ENCODE peak calls at places on chromosomes 1 and 21, in six cellular contexts. One of them, this sample, is unnamed.

GRCh38 chr21:46667735-46668380 is 32.4 kb downstream of the PRMT2 start:
- DNase-seq in NCI-H510A: peak
- DNase-seq in NCI-H524: peak
- DNase-seq in AG20443: peak
- DNase-seq in AG04450: no peak
- DNase-seq in NCI-H774: no peak
- DNase-seq in this sample: no peak

GRCh38 chr1:10146391-10146790 is 64.0 kb upstream of the KIF1B start:
- DNase-seq in NCI-H510A: no peak
- DNase-seq in NCI-H524: no peak
- DNase-seq in AG20443: no peak
- DNase-seq in AG04450: no peak
- DNase-seq in NCI-H774: no peak
- DNase-seq in this sample: no peak

GRCh38 chr21:44848821-44849521 is 24.5 kb downstream of the PTTG1IP start:
- DNase-seq in NCI-H510A: no peak
- DNase-seq in NCI-H524: no peak
- DNase-seq in AG20443: no peak
- DNase-seq in AG04450: no peak
- DNase-seq in NCI-H774: no peak
- DNase-seq in this sample: no peak

GRCh38 chr1:118077331-118078055 is 107.5 kb downstream of the SPAG17 start:
- DNase-seq in NCI-H510A: no peak
- DNase-seq in NCI-H524: no peak
- DNase-seq in AG20443: peak
- DNase-seq in AG04450: peak
- DNase-seq in NCI-H774: peak
- DNase-seq in this sample: peak

GRCh38 chr1:180926164-180926981 is 13.7 kb downstream of the KIAA1614 start:
- DNase-seq in NCI-H510A: no peak
- DNase-seq in NCI-H524: peak
- DNase-seq in AG20443: peak
- DNase-seq in AG04450: no peak
- DNase-seq in NCI-H774: no peak
- DNase-seq in this sample: peak

GRCh38 chr1:64790965-64791487 is 46.2 kb downstream of the RAVER2 start:
- DNase-seq in NCI-H510A: no peak
- DNase-seq in NCI-H524: no peak
- DNase-seq in AG20443: no peak
- DNase-seq in AG04450: no peak
- DNase-seq in NCI-H774: no peak
- DNase-seq in this sample: no peak

GRCh38 chr1:196897158-196897828 is 9.4 kb downstream of the CFHR4 start:
- DNase-seq in NCI-H510A: no peak
- DNase-seq in NCI-H524: no peak
- DNase-seq in AG20443: peak
- DNase-seq in AG04450: no peak
- DNase-seq in NCI-H774: no peak
- DNase-seq in this sample: no peak

GRCh38 chr1:3707298-3707938 is 44.8 kb upstream of the CCDC27 start:
- DNase-seq in NCI-H510A: no peak
- DNase-seq in NCI-H524: no peak
- DNase-seq in AG20443: no peak
- DNase-seq in AG04450: no peak
- DNase-seq in NCI-H774: no peak
- DNase-seq in this sample: no peak

GRCh38 chr1:47818682-47819502 is 178.3 kb downstream of the TRABD2B start:
- DNase-seq in NCI-H510A: no peak
- DNase-seq in NCI-H524: no peak
- DNase-seq in AG20443: no peak
- DNase-seq in AG04450: no peak
- DNase-seq in NCI-H774: no peak
- DNase-seq in this sample: no peak

GRCh38 chr1:3133671-3134070 is 64.7 kb downstream of the PRDM16 start:
- DNase-seq in NCI-H510A: no peak
- DNase-seq in NCI-H524: no peak
- DNase-seq in AG20443: no peak
- DNase-seq in AG04450: no peak
- DNase-seq in NCI-H774: no peak
- DNase-seq in this sample: no peak

GRCh38 chr1:9538669-9539164 is 548 bp upstream of the SLC25A33 start:
- DNase-seq in NCI-H510A: no peak
- DNase-seq in NCI-H524: no peak
- DNase-seq in AG20443: no peak
- DNase-seq in AG04450: no peak
- DNase-seq in NCI-H774: no peak
- DNase-seq in this sample: no peak

GRCh38 chr1:167418397-167418796 is 99.9 kb downstream of the CD247 start:
- DNase-seq in NCI-H510A: no peak
- DNase-seq in NCI-H524: no peak
- DNase-seq in AG20443: no peak
- DNase-seq in AG04450: no peak
- DNase-seq in NCI-H774: no peak
- DNase-seq in this sample: no peak

GRCh38 chr1:160520999-160521398 is 2.1 kb downstream of the SLAMF6 start:
- DNase-seq in NCI-H510A: no peak
- DNase-seq in NCI-H524: no peak
- DNase-seq in AG20443: no peak
- DNase-seq in AG04450: no peak
- DNase-seq in NCI-H774: no peak
- DNase-seq in this sample: no peak

GRCh38 chr1:25837253-25837875 is 17.6 kb downstream of the MTFR1L start:
- DNase-seq in NCI-H510A: no peak
- DNase-seq in NCI-H524: no peak
- DNase-seq in AG20443: no peak
- DNase-seq in AG04450: no peak
- DNase-seq in NCI-H774: no peak
- DNase-seq in this sample: peak

GRCh38 chr1:175976865-175977642 is 230.0 kb downstream of the COP1 start:
- DNase-seq in NCI-H510A: no peak
- DNase-seq in NCI-H524: no peak
- DNase-seq in AG20443: no peak
- DNase-seq in AG04450: no peak
- DNase-seq in NCI-H774: no peak
- DNase-seq in this sample: no peak

GRCh38 chr21:44427241-44428120 is 27.8 kb upstream of the LRRC3 start:
- DNase-seq in NCI-H510A: peak
- DNase-seq in NCI-H524: no peak
- DNase-seq in AG20443: no peak
- DNase-seq in AG04450: no peak
- DNase-seq in NCI-H774: peak
- DNase-seq in this sample: peak

GRCh38 chr1:67308136-67308535 is 463 bp downstream of the IL12RB2 start:
- DNase-seq in NCI-H510A: no peak
- DNase-seq in NCI-H524: no peak
- DNase-seq in AG20443: no peak
- DNase-seq in AG04450: no peak
- DNase-seq in NCI-H774: no peak
- DNase-seq in this sample: no peak

GRCh38 chr1:186304982-186305949 is 69.8 kb downstream of the TPR start:
- DNase-seq in NCI-H510A: no peak
- DNase-seq in NCI-H524: no peak
- DNase-seq in AG20443: peak
- DNase-seq in AG04450: no peak
- DNase-seq in NCI-H774: no peak
- DNase-seq in this sample: peak

GRCh38 chr1:56477164-56478111 is 101.9 kb downstream of the PLPP3 start:
- DNase-seq in NCI-H510A: peak
- DNase-seq in NCI-H524: no peak
- DNase-seq in AG20443: peak
- DNase-seq in AG04450: peak
- DNase-seq in NCI-H774: peak
- DNase-seq in this sample: peak

GRCh38 chr1:239386453-239387303 is at the start of gene CHRM3:
- DNase-seq in NCI-H510A: peak
- DNase-seq in NCI-H524: no peak
- DNase-seq in AG20443: peak
- DNase-seq in AG04450: no peak
- DNase-seq in NCI-H774: no peak
- DNase-seq in this sample: no peak

GRCh38 chr1:40976952-40977690 is 2.4 kb upstream of the CTPS1 start:
- DNase-seq in NCI-H510A: no peak
- DNase-seq in NCI-H524: no peak
- DNase-seq in AG20443: peak
- DNase-seq in AG04450: no peak
- DNase-seq in NCI-H774: no peak
- DNase-seq in this sample: no peak

GRCh38 chr1:243917177-243917862 is 67.3 kb upstream of the AKT3 start:
- DNase-seq in NCI-H510A: no peak
- DNase-seq in NCI-H524: peak
- DNase-seq in AG20443: peak
- DNase-seq in AG04450: peak
- DNase-seq in NCI-H774: no peak
- DNase-seq in this sample: peak

GRCh38 chr1:3423245-3423829 is 31.1 kb upstream of the ARHGEF16 start:
- DNase-seq in NCI-H510A: no peak
- DNase-seq in NCI-H524: no peak
- DNase-seq in AG20443: no peak
- DNase-seq in AG04450: no peak
- DNase-seq in NCI-H774: no peak
- DNase-seq in this sample: no peak

GRCh38 chr1:214019499-214019898 is 31.7 kb downstream of the PROX1 start:
- DNase-seq in NCI-H510A: no peak
- DNase-seq in NCI-H524: no peak
- DNase-seq in AG20443: no peak
- DNase-seq in AG04450: no peak
- DNase-seq in NCI-H774: no peak
- DNase-seq in this sample: no peak

GRCh38 chr1:1942753-1943656 is 23.9 kb upstream of the TMEM52 start:
- DNase-seq in NCI-H510A: no peak
- DNase-seq in NCI-H524: no peak
- DNase-seq in AG20443: no peak
- DNase-seq in AG04450: no peak
- DNase-seq in NCI-H774: no peak
- DNase-seq in this sample: no peak

GRCh38 chr1:162029205-162029604 is 5.5 kb upstream of the OLFML2B start:
- DNase-seq in NCI-H510A: no peak
- DNase-seq in NCI-H524: no peak
- DNase-seq in AG20443: no peak
- DNase-seq in AG04450: no peak
- DNase-seq in NCI-H774: no peak
- DNase-seq in this sample: no peak

GRCh38 chr1:232292818-232293217 is 337.1 kb downstream of the SIPA1L2 start:
- DNase-seq in NCI-H510A: no peak
- DNase-seq in NCI-H524: no peak
- DNase-seq in AG20443: no peak
- DNase-seq in AG04450: no peak
- DNase-seq in NCI-H774: no peak
- DNase-seq in this sample: no peak

GRCh38 chr1:156146006-156146748 is 7.2 kb upstream of the SEMA4A start:
- DNase-seq in NCI-H510A: peak
- DNase-seq in NCI-H524: peak
- DNase-seq in AG20443: peak
- DNase-seq in AG04450: peak
- DNase-seq in NCI-H774: peak
- DNase-seq in this sample: peak

GRCh38 chr1:179178965-179179364 is 50.5 kb downstream of the ABL2 start:
- DNase-seq in NCI-H510A: no peak
- DNase-seq in NCI-H524: no peak
- DNase-seq in AG20443: peak
- DNase-seq in AG04450: no peak
- DNase-seq in NCI-H774: no peak
- DNase-seq in this sample: no peak

GRCh38 chr1:153651771-153652170 is 6.7 kb upstream of the SNAPIN start:
- DNase-seq in NCI-H510A: no peak
- DNase-seq in NCI-H524: no peak
- DNase-seq in AG20443: no peak
- DNase-seq in AG04450: no peak
- DNase-seq in NCI-H774: no peak
- DNase-seq in this sample: no peak

GRCh38 chr21:39799178-39799577 is 54.2 kb downstream of the IGSF5 start:
- DNase-seq in NCI-H510A: no peak
- DNase-seq in NCI-H524: no peak
- DNase-seq in AG20443: no peak
- DNase-seq in AG04450: no peak
- DNase-seq in NCI-H774: no peak
- DNase-seq in this sample: peak

GRCh38 chr1:7885513-7886298 is 32.8 kb upstream of the UTS2 start:
- DNase-seq in NCI-H510A: no peak
- DNase-seq in NCI-H524: no peak
- DNase-seq in AG20443: no peak
- DNase-seq in AG04450: no peak
- DNase-seq in NCI-H774: peak
- DNase-seq in this sample: no peak

GRCh38 chr1:213274140-213274539 is 223.1 kb downstream of the RPS6KC1 start:
- DNase-seq in NCI-H510A: no peak
- DNase-seq in NCI-H524: no peak
- DNase-seq in AG20443: no peak
- DNase-seq in AG04450: no peak
- DNase-seq in NCI-H774: no peak
- DNase-seq in this sample: no peak

This sample was measured in G401.